ENCODE peak calls at places on chromosome 16, in eight cellular contexts. R is dorsolateral prefrontal cortex, S is GM23248, T is OCI-LY7, Q is WERI-Rb-1, W is HFF-Myc, U is mesendoderm, H is suprapubic skin. C is an unnamed sample.

GRCh38 chr16:30030841-30031413 is at the start of gene TLCD3B:
- DNase-seq in Q (peak; percentile 88), R (no peak), W (no peak), U (peak; percentile 58), S (peak; percentile 34), T (no peak), H (no peak), C (no peak)

GRCh38 chr16:914453-914852 is 56.3 kb downstream of the LMF1 start:
- DNase-seq in R (no peak), W (no peak), Q (no peak), U (peak; percentile 23), H (no peak), S (peak; percentile 27), T (no peak), C (no peak)

GRCh38 chr16:47492428-47493357 is 31.6 kb downstream of the PHKB start:
- DNase-seq in H (no peak), S (peak; percentile 62), T (peak; percentile 82), U (no peak), W (no peak), Q (no peak), R (no peak), C (no peak)

GRCh38 chr16:22924492-22924891 is 110.5 kb downstream of the HS3ST2 start:
- DNase-seq in Q (no peak), H (no peak), U (no peak), S (no peak), T (no peak), R (no peak), W (no peak), C (no peak)

GRCh38 chr16:11095935-11096334 is 151.6 kb downstream of the CLEC16A start:
- DNase-seq in U (no peak), W (no peak), S (no peak), Q (no peak), T (no peak), R (no peak), H (no peak), C (no peak)

GRCh38 chr16:25690563-25691143 is 1.1 kb upstream of the HS3ST4 start:
- DNase-seq in S (no peak), Q (no peak), R (no peak), U (peak; percentile 32), W (no peak), H (no peak), T (no peak), C (no peak)

GRCh38 chr16:67017810-67018488 is 11.0 kb upstream of the CBFB start:
- DNase-seq in S (peak; percentile 93), W (peak; percentile 96), U (peak; percentile 99), Q (peak; percentile 93), H (peak; percentile 80), R (peak; percentile 60), T (peak; percentile 93), C (peak; percentile 80)

GRCh38 chr16:66203476-66203875 is 163.0 kb upstream of the CDH5 start:
- DNase-seq in U (no peak), T (no peak), R (no peak), W (no peak), H (no peak), S (no peak), Q (no peak), C (no peak)

GRCh38 chr16:22762486-22762885 is 51.5 kb upstream of the HS3ST2 start:
- DNase-seq in T (no peak), W (no peak), H (no peak), Q (no peak), R (no peak), S (no peak), U (no peak), C (no peak)

DNA sequence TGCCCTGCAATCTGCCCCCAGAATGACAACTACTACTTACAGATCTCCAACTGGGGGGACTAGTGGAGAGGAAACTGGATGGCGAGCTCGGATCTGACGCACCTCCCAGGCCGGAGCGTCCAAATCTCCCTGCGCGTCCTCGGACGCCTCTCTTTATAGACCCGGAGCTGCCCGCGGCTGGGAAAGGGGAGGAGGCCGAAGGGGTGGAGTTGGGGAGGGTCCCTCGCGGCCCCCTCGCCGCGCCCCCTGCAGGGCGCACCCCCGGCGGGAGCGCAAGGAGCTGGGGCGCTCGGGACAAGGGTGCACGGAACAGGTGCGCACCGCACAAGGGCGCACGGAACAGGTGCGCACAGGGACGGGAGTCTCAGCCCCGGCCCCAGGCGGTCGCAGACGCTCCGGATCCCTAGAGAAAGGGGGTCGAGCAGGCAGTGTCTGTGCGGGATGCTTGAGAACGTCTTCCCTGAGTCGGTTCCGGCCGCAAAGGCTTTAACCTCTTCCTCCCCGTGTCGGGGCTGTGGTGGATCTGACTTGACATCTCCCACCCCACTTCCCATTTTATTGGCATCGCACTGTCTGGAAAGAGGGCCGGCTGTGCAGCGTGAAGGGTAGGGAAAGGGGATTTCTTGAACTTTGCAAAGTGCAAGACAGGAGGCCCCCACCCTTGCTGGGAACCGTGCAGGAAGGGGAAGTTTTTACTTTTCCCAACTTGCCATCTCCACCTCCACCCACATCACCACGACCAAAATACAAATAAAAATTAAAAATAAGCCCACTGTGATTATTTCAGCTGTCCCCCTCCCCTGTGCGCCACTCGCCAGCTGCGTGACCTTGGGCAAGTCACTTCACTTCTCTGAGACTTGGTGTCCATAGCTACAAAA is at the start of gene MYH11:
- DNase-seq in W (no peak), Q (no peak), T (peak; percentile 61), H (no peak), U (peak; percentile 53), R (no peak), S (peak; percentile 22), C (no peak)
- H3K4me3 ChIP-seq in W (peak within 1 kb of the TSS; percentile 19), Q (peak within 1 kb of the TSS; percentile 30), T (peak within 1 kb of the TSS; percentile 73), H (peak within 1 kb of the TSS; percentile 48), U (peak within 1 kb of the TSS; percentile 11), R (peak within 1 kb of the TSS; percentile 47), S (peak within 1 kb of the TSS; percentile 69), C (peak within 1 kb of the TSS; percentile 6)

DNA sequence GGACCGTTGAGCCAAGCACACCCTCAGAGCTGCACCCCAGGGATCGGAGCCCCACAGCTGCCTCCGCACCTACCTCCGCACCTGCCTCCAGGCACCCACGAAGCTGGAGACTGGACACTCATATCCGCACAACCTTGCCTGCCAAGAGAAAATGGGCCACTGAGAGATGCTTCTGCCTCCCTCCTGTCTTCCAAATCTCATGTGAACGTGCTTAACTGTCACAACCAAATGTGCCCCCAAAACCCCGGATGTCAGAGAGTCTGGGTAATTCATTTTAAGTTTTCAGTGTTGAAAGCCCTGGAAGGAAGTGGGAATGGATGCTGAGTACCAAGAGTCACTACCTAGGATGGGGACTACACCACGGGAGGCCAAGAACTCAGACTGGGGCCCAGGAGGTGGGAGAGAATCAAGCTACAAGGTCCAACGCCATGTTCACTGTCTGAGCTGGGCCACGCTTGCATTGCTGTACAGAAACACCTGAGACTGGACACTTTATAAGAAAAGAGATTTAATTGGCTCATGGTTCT is 49.5 kb upstream of the MEAK7 start:
- DNase-seq in U (no peak), S (no peak), W (no peak), Q (no peak), T (peak; percentile 14), R (no peak), H (no peak), C (no peak)
- H3K4me3 ChIP-seq in U (no peak overlapping the region), S (no peak overlapping the region), W (no peak overlapping the region), Q (no peak overlapping the region), T (no peak overlapping the region), R (no peak overlapping the region), H (no peak overlapping the region), C (no peak overlapping the region)

GRCh38 chr16:89658221-89658879 is 714 bp downstream of the SPATA33 start:
- DNase-seq in W (no peak), H (peak; percentile 77), S (peak; percentile 57), R (no peak), U (peak; percentile 29), T (peak; percentile 34), Q (no peak), C (no peak)

GRCh38 chr16:89653656-89654295 is 3.7 kb downstream of the CHMP1A start:
- DNase-seq in H (no peak), Q (no peak), U (no peak), R (no peak), T (no peak), S (no peak), W (no peak), C (no peak)

GRCh38 chr16:89657442-89658220 is at the start of the genes CHMP1A and SPATA33:
- DNase-seq in S (peak; percentile 96), R (peak; percentile 85), Q (peak; percentile 72), H (peak; percentile 94), W (peak; percentile 39), U (peak; percentile 93), T (peak; percentile 94), C (no peak)

GRCh38 chr16:89655062-89655643 is 2.4 kb downstream of the CHMP1A start:
- DNase-seq in W (no peak), U (no peak), H (no peak), R (no peak), Q (no peak), S (no peak), T (no peak), C (no peak)

GRCh38 chr16:89656435-89657121 is 930 bp downstream of the CHMP1A start:
- DNase-seq in S (no peak), R (no peak), Q (no peak), H (no peak), T (no peak), U (no peak), W (no peak), C (no peak)
- H3K4me3 ChIP-seq in S (peak overlapping the region; percentile 95), R (peak overlapping the region; percentile 99), Q (peak overlapping the region; percentile 64), H (peak overlapping the region; percentile 75), T (peak overlapping the region; percentile 98), U (peak overlapping the region; percentile 81), W (peak overlapping the region; percentile 86), C (peak overlapping the region; percentile 88)

GRCh38 chr16:73068546-73069401 is 20.8 kb upstream of the ZFHX3 start:
- DNase-seq in Q (no peak), H (no peak), U (no peak), W (peak; percentile 74), T (no peak), R (no peak), S (peak; percentile 95), C (peak; percentile 88)

GRCh38 chr16:73065617-73066313 is 17.8 kb upstream of the ZFHX3 start:
- DNase-seq in Q (no peak), T (no peak), H (no peak), S (peak; percentile 56), W (no peak), R (no peak), U (peak; percentile 60), C (no peak)

GRCh38 chr16:73067671-73068545 is 20.0 kb upstream of the ZFHX3 start:
- DNase-seq in R (no peak), T (no peak), W (no peak), Q (no peak), S (no peak), U (no peak), H (no peak), C (no peak)

GRCh38 chr16:73066321-73066926 is 18.5 kb upstream of the ZFHX3 start:
- DNase-seq in R (no peak), W (no peak), H (no peak), S (no peak), Q (no peak), U (no peak), T (no peak), C (no peak)

DNA sequence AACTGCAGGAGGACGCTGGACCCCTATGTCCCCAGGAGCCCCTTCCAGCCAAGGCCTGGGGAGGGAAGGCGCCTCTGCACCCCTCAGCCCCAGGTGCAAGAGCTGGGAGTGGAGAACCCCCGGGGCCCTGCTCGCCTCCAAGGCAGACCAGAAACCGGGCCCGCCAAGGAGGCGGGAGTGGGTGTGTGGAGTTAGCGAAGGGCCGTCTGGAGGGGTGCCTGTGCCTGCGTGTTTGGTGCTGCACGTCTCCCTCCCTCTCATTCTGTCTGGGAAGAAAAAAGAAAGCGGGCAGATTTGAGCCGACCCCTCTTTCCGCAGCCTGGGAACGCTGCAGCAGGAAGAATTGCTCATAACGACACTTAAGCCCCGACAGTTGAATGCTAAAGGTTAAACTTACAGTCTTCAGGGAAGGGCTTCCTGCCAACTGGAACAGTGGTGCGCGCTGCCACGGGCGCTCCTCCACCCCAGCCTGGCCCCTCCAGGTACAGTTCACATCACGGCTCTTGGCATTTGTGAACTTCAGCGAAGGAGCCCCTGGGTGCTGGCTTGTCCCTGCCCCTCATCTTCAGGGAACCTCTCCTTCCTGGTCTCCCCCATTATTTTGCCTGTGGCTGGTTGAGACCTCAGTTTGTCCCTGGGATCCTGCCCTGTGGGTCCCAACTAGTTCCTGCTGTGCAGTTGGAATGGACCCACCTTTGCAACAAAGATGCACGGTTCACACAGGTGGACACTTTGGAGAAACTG is 19.2 kb upstream of the ZFHX3 start:
- DNase-seq in S (peak; percentile 61), U (no peak), T (no peak), R (no peak), W (no peak), Q (no peak), H (no peak), C (no peak)
- H3K4me3 ChIP-seq in S (peak overlapping the region; percentile 15), U (no peak overlapping the region), T (no peak overlapping the region), R (peak overlapping the region; percentile 22), W (no peak overlapping the region), Q (no peak overlapping the region), H (peak overlapping the region; percentile 24), C (peak overlapping the region; percentile 2)

C was measured in epithelial cell of proximal tubule.